ENCODE peak calls at places on chromosomes 6 and 20, in nine cellular contexts. T, P, F, M, Q, C, V, I and S are unnamed samples.

GRCh38 chr20:38985603-38986170 is 23.5 kb downstream of the DHX35 start:
- DNase-seq in T (no peak), P (no peak), F (no peak), M (no peak), Q (no peak), C (no peak), V (peak; percentile 92), I (no peak), S (no peak)

GRCh38 chr20:38278150-38278549 is 17.6 kb upstream of the KIAA1755 start:
- DNase-seq in T (no peak), P (peak; percentile 32), F (no peak), M (no peak), Q (no peak), C (no peak), V (no peak), I (no peak), S (no peak)

GRCh38 chr6:32192608-32193039 is at the start of gene GPSM3:
- DNase-seq in T (peak; percentile 91), P (no peak), F (peak; percentile 77), M (peak; percentile 87), Q (peak; percentile 61), C (no peak), V (peak; percentile 25), I (peak; percentile 89), S (peak; percentile 88)

GRCh38 chr6:40509716-40510260 is 77.4 kb downstream of the LRFN2 start:
- DNase-seq in T (no peak), P (no peak), F (no peak), M (no peak), Q (no peak), C (no peak), V (no peak), I (no peak), S (no peak)

GRCh38 chr20:3646067-3646440 is 17.1 kb downstream of the GFRA4 start:
- DNase-seq in T (no peak), P (no peak), F (no peak), M (no peak), Q (no peak), C (no peak), V (no peak), I (no peak), S (no peak)

GRCh38 chr6:23499549-23499948 is 626.5 kb upstream of the NRSN1 start:
- DNase-seq in T (no peak), P (no peak), F (no peak), M (no peak), Q (no peak), C (no peak), V (no peak), I (no peak), S (no peak)

GRCh38 chr6:56151825-56152224 is 95.6 kb downstream of the COL21A1 start:
- DNase-seq in T (no peak), P (no peak), F (no peak), M (no peak), Q (no peak), C (no peak), V (no peak), I (peak; percentile 6), S (no peak)

GRCh38 chr6:150692604-150693003 is 92.9 kb downstream of the PLEKHG1 start:
- DNase-seq in T (no peak), P (no peak), F (no peak), M (no peak), Q (no peak), C (no peak), V (no peak), I (no peak), S (no peak)

GRCh38 chr6:39553811-39554802 is 171.1 kb downstream of the KIF6 start:
- DNase-seq in T (no peak), P (no peak), F (peak; percentile 26), M (no peak), Q (no peak), C (no peak), V (peak; percentile 21), I (no peak), S (no peak)

GRCh38 chr20:57890254-57890800 is 180.5 kb upstream of the PMEPA1 start:
- DNase-seq in T (no peak), P (no peak), F (no peak), M (no peak), Q (no peak), C (no peak), V (no peak), I (no peak), S (no peak)

GRCh38 chr6:3919849-3920248 is 70.7 kb downstream of the FAM50B start:
- DNase-seq in T (no peak), P (no peak), F (no peak), M (no peak), Q (no peak), C (no peak), V (no peak), I (peak; percentile 68), S (no peak)

GRCh38 chr20:48832423-48832735 is 4.6 kb upstream of the PREX1 start:
- DNase-seq in T (no peak), P (no peak), F (no peak), M (no peak), Q (no peak), C (no peak), V (no peak), I (no peak), S (no peak)

GRCh38 chr6:89828988-89829590 is 591 bp upstream of the CASP8AP2 start:
- DNase-seq in T (peak; percentile 60), P (no peak), F (no peak), M (no peak), Q (no peak), C (no peak), V (no peak), I (no peak), S (no peak)

GRCh38 chr6:133889557-133890301 is 816 bp downstream of the TCF21 start:
- DNase-seq in T (peak; percentile 56), P (peak; percentile 48), F (peak; percentile 53), M (peak; percentile 79), Q (no peak), C (no peak), V (peak; percentile 23), I (peak; percentile 63), S (no peak)

GRCh38 chr6:1263039-1263849 is 48.7 kb upstream of the FOXQ1 start:
- DNase-seq in T (no peak), P (no peak), F (no peak), M (no peak), Q (no peak), C (no peak), V (peak; percentile 11), I (peak; percentile 61), S (peak; percentile 76)

DNA sequence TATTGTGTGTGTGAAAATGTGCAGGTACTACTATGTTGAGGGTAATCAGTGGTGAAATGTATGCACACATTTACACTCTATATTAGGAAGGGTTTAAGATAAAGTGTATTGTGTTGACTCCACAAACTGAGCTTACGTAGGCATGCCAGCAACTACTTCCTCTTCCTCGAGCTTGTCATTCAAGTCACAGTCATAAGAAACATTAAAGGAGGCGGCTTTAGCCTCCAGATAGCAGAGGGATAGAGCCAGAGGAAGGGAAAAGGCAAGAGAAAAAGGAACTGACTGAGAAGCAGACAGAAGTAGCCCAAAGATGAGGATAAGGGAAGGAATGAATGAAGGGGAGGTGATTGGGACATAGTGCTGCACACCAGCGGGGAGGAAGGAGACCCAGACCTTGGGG is 55.2 kb downstream of the SMLR1 start:
- DNase-seq in T (no peak), P (no peak), F (no peak), M (no peak), Q (no peak), C (no peak), V (no peak), I (no peak), S (no peak)
- H3K36me3 ChIP-seq in T (no peaks in the 10 kb centered on the region), P (peaks cover 16% of the 10 kb centered on the region), F (peaks cover 47% of the 10 kb centered on the region), M (peaks cover 8% of the 10 kb centered on the region), Q (no peaks in the 10 kb centered on the region), C (no peaks in the 10 kb centered on the region), V (peaks cover 9% of the 10 kb centered on the region), I (no peaks in the 10 kb centered on the region), S (peaks cover 5% of the 10 kb centered on the region)

DNA sequence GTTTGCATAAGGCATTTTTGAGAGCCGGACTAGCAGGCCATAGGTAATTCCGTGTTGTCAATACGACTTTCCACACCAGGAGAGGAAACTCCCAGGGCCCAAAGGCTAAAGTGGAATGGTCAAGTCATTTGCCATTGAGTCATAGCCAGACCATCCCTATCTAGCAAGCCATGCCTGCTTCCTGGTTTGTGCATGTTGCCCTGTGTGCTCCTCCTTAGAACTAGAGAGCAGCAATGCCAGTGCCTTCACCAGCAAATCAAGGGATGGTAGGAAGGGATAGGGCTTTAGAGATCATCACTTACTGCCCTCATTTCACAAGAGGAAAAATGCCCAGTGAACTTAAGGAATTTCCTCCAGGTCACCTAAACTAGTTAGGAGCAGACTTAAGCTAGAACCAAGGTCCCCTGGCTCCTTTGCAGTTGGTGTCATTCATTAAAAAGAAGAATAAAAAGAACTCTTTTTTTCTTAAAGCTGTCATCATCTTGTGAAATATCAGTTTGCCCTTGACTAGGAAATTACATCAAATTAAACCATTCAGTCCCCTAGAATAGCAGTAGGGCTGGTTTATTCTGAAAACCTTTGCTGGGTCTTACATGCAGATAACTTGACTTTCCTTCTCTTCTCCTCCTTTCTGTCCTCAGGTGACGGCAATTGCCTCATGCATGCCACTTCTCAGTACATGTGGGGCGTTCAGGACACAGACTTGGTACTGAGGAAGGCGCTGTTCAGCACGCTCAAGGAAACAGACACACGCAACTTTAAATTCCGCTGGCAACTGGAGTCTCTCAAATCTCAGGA is 7.3 kb downstream of the TNFAIP3 start:
- DNase-seq in T (no peak), P (no peak), F (no peak), M (no peak), Q (peak; percentile 38), C (no peak), V (no peak), I (no peak), S (no peak)
- H3K4me1 ChIP-seq in T (peaks cover 36% of the 10 kb centered on the region), P (peaks cover 7% of the 10 kb centered on the region), F (peaks cover 9% of the 10 kb centered on the region), M (peaks cover 5% of the 10 kb centered on the region), Q (peaks cover 79% of the 10 kb centered on the region), C (peaks cover 48% of the 10 kb centered on the region), V (peaks cover 17% of the 10 kb centered on the region), I (no peaks in the 10 kb centered on the region), S (peaks cover 55% of the 10 kb centered on the region)

GRCh38 chr20:36249450-36249849 is 13.2 kb downstream of the AAR2 start:
- DNase-seq in T (no peak), P (no peak), F (no peak), M (no peak), Q (no peak), C (no peak), V (no peak), I (peak; percentile 10), S (no peak)
- H3K36me3 ChIP-seq in T (peaks cover 12% of the 10 kb centered on the region), P (peaks cover 95% of the 10 kb centered on the region), F (peaks cover 73% of the 10 kb centered on the region), M (peaks cover 33% of the 10 kb centered on the region), Q (peaks cover 50% of the 10 kb centered on the region), C (no peaks in the 10 kb centered on the region), V (peaks cover 13% of the 10 kb centered on the region), I (peaks cover 9% of the 10 kb centered on the region), S (peaks cover 91% of the 10 kb centered on the region)

GRCh38 chr6:129691043-129691640 is 18.8 kb downstream of the ARHGAP18 start:
- DNase-seq in T (no peak), P (no peak), F (no peak), M (no peak), Q (no peak), C (no peak), V (no peak), I (no peak), S (no peak)
- H3K4me1 ChIP-seq in T (peaks cover 15% of the 10 kb centered on the region), P (no peaks in the 10 kb centered on the region), F (peaks cover 3% of the 10 kb centered on the region), M (peaks cover 3% of the 10 kb centered on the region), Q (peaks cover 36% of the 10 kb centered on the region), C (peaks cover 63% of the 10 kb centered on the region), V (peaks cover 8% of the 10 kb centered on the region), I (peaks cover 3% of the 10 kb centered on the region), S (peaks cover 27% of the 10 kb centered on the region)